ENCODE peak calls at places on chromosomes 11 and 22, in eight cellular contexts. One of them, this sample, is unnamed.

GRCh38 chr11:46489668-46490560 is 98.3 kb upstream of the CHRM4 start:
- DNase-seq in GM13977: peak; percentile 43
- DNase-seq in HFFc6: peak; percentile 39
- DNase-seq in activated CD4-positive, alpha-beta T cell treated with anti-CD3 and anti-CD28 coated beads, Interleukin-2, amount 50 U/mL, for 1 hour: peak; percentile 1
- DNase-seq in HFF-Myc: no peak
- DNase-seq in nephron progenitor cell: peak; percentile 22
- DNase-seq in NCI-H1105 treated with DMSO at 0.1 percent for 48 hours: peak; percentile 58
- DNase-seq in IMR-90: peak; percentile 69
- DNase-seq in this sample: peak; percentile 70

GRCh38 chr11:44575962-44576361 is 10.5 kb downstream of the CD82 start:
- DNase-seq in GM13977: no peak
- DNase-seq in HFFc6: no peak
- DNase-seq in activated CD4-positive, alpha-beta T cell treated with anti-CD3 and anti-CD28 coated beads, Interleukin-2, amount 50 U/mL, for 1 hour: no peak
- DNase-seq in HFF-Myc: no peak
- DNase-seq in nephron progenitor cell: no peak
- DNase-seq in NCI-H1105 treated with DMSO at 0.1 percent for 48 hours: no peak
- DNase-seq in IMR-90: no peak
- DNase-seq in this sample: no peak

GRCh38 chr22:32985899-32986772 is 72.0 kb downstream of the SYN3 start:
- DNase-seq in GM13977: peak; percentile 70
- DNase-seq in HFFc6: peak; percentile 73
- DNase-seq in activated CD4-positive, alpha-beta T cell treated with anti-CD3 and anti-CD28 coated beads, Interleukin-2, amount 50 U/mL, for 1 hour: peak; percentile 14
- DNase-seq in HFF-Myc: peak; percentile 55
- DNase-seq in nephron progenitor cell: peak; percentile 81
- DNase-seq in NCI-H1105 treated with DMSO at 0.1 percent for 48 hours: peak; percentile 39
- DNase-seq in IMR-90: peak; percentile 71
- DNase-seq in this sample: peak; percentile 88

GRCh38 chr11:57800444-57801184 is 39.0 kb downstream of the CTNND1 start:
- DNase-seq in GM13977: peak; percentile 66
- DNase-seq in HFFc6: peak; percentile 75
- DNase-seq in activated CD4-positive, alpha-beta T cell treated with anti-CD3 and anti-CD28 coated beads, Interleukin-2, amount 50 U/mL, for 1 hour: no peak
- DNase-seq in HFF-Myc: peak; percentile 62
- DNase-seq in nephron progenitor cell: peak; percentile 11
- DNase-seq in NCI-H1105 treated with DMSO at 0.1 percent for 48 hours: peak; percentile 89
- DNase-seq in IMR-90: peak; percentile 74
- DNase-seq in this sample: peak; percentile 84

GRCh38 chr11:114296190-114296978 is at the start of gene NNMT:
- DNase-seq in GM13977: no peak
- DNase-seq in HFFc6: peak; percentile 91
- DNase-seq in activated CD4-positive, alpha-beta T cell treated with anti-CD3 and anti-CD28 coated beads, Interleukin-2, amount 50 U/mL, for 1 hour: no peak
- DNase-seq in HFF-Myc: peak; percentile 92
- DNase-seq in nephron progenitor cell: no peak
- DNase-seq in NCI-H1105 treated with DMSO at 0.1 percent for 48 hours: no peak
- DNase-seq in IMR-90: peak; percentile 97
- DNase-seq in this sample: peak; percentile 99

GRCh38 chr11:61922539-61922938 is 5.2 kb upstream of the RAB3IL1 start:
- DNase-seq in GM13977: no peak
- DNase-seq in HFFc6: peak; percentile 47
- DNase-seq in activated CD4-positive, alpha-beta T cell treated with anti-CD3 and anti-CD28 coated beads, Interleukin-2, amount 50 U/mL, for 1 hour: no peak
- DNase-seq in HFF-Myc: peak; percentile 91
- DNase-seq in nephron progenitor cell: peak; percentile 55
- DNase-seq in NCI-H1105 treated with DMSO at 0.1 percent for 48 hours: no peak
- DNase-seq in IMR-90: peak; percentile 48
- DNase-seq in this sample: peak; percentile 85

GRCh38 chr11:77123591-77123990 is 4.5 kb upstream of the MYO7A start:
- DNase-seq in GM13977: no peak
- DNase-seq in HFFc6: no peak
- DNase-seq in activated CD4-positive, alpha-beta T cell treated with anti-CD3 and anti-CD28 coated beads, Interleukin-2, amount 50 U/mL, for 1 hour: no peak
- DNase-seq in HFF-Myc: no peak
- DNase-seq in nephron progenitor cell: no peak
- DNase-seq in NCI-H1105 treated with DMSO at 0.1 percent for 48 hours: no peak
- DNase-seq in IMR-90: no peak
- DNase-seq in this sample: no peak

GRCh38 chr11:11961399-11962028 is 46.9 kb downstream of the DKK3 start:
- DNase-seq in GM13977: no peak
- DNase-seq in HFFc6: no peak
- DNase-seq in activated CD4-positive, alpha-beta T cell treated with anti-CD3 and anti-CD28 coated beads, Interleukin-2, amount 50 U/mL, for 1 hour: no peak
- DNase-seq in HFF-Myc: no peak
- DNase-seq in nephron progenitor cell: no peak
- DNase-seq in NCI-H1105 treated with DMSO at 0.1 percent for 48 hours: no peak
- DNase-seq in IMR-90: no peak
- DNase-seq in this sample: no peak

GRCh38 chr11:56905936-56906335 is 82.8 kb upstream of the OR5AK2 start:
- DNase-seq in GM13977: no peak
- DNase-seq in HFFc6: no peak
- DNase-seq in activated CD4-positive, alpha-beta T cell treated with anti-CD3 and anti-CD28 coated beads, Interleukin-2, amount 50 U/mL, for 1 hour: no peak
- DNase-seq in HFF-Myc: no peak
- DNase-seq in nephron progenitor cell: no peak
- DNase-seq in NCI-H1105 treated with DMSO at 0.1 percent for 48 hours: no peak
- DNase-seq in IMR-90: no peak
- DNase-seq in this sample: no peak

GRCh38 chr11:94315664-94316063 is 11.3 kb downstream of the IZUMO1R start:
- DNase-seq in GM13977: no peak
- DNase-seq in HFFc6: peak; percentile 55
- DNase-seq in activated CD4-positive, alpha-beta T cell treated with anti-CD3 and anti-CD28 coated beads, Interleukin-2, amount 50 U/mL, for 1 hour: no peak
- DNase-seq in HFF-Myc: peak; percentile 66
- DNase-seq in nephron progenitor cell: no peak
- DNase-seq in NCI-H1105 treated with DMSO at 0.1 percent for 48 hours: no peak
- DNase-seq in IMR-90: peak; percentile 36
- DNase-seq in this sample: peak; percentile 44

GRCh38 chr11:16863382-16863781 is 124.9 kb downstream of the C11orf58 start:
- DNase-seq in GM13977: no peak
- DNase-seq in HFFc6: no peak
- DNase-seq in activated CD4-positive, alpha-beta T cell treated with anti-CD3 and anti-CD28 coated beads, Interleukin-2, amount 50 U/mL, for 1 hour: no peak
- DNase-seq in HFF-Myc: no peak
- DNase-seq in nephron progenitor cell: no peak
- DNase-seq in NCI-H1105 treated with DMSO at 0.1 percent for 48 hours: no peak
- DNase-seq in IMR-90: no peak
- DNase-seq in this sample: no peak

GRCh38 chr11:44257338-44258189 is 52.4 kb downstream of the ALX4 start:
- DNase-seq in GM13977: no peak
- DNase-seq in HFFc6: no peak
- DNase-seq in activated CD4-positive, alpha-beta T cell treated with anti-CD3 and anti-CD28 coated beads, Interleukin-2, amount 50 U/mL, for 1 hour: no peak
- DNase-seq in HFF-Myc: no peak
- DNase-seq in nephron progenitor cell: no peak
- DNase-seq in NCI-H1105 treated with DMSO at 0.1 percent for 48 hours: no peak
- DNase-seq in IMR-90: no peak
- DNase-seq in this sample: no peak

GRCh38 chr11:65915821-65916251 is 3.0 kb downstream of the C11orf68 start:
- DNase-seq in GM13977: no peak
- DNase-seq in HFFc6: peak; percentile 99
- DNase-seq in activated CD4-positive, alpha-beta T cell treated with anti-CD3 and anti-CD28 coated beads, Interleukin-2, amount 50 U/mL, for 1 hour: no peak
- DNase-seq in HFF-Myc: peak; percentile 94
- DNase-seq in nephron progenitor cell: no peak
- DNase-seq in NCI-H1105 treated with DMSO at 0.1 percent for 48 hours: no peak
- DNase-seq in IMR-90: peak; percentile 99
- DNase-seq in this sample: peak; percentile 96

GRCh38 chr22:24460418-24461089 is 33.2 kb downstream of the ADORA2A start:
- DNase-seq in GM13977: no peak
- DNase-seq in HFFc6: no peak
- DNase-seq in activated CD4-positive, alpha-beta T cell treated with anti-CD3 and anti-CD28 coated beads, Interleukin-2, amount 50 U/mL, for 1 hour: no peak
- DNase-seq in HFF-Myc: no peak
- DNase-seq in nephron progenitor cell: no peak
- DNase-seq in NCI-H1105 treated with DMSO at 0.1 percent for 48 hours: no peak
- DNase-seq in IMR-90: peak; percentile 28
- DNase-seq in this sample: no peak

GRCh38 chr22:44765571-44766285 is 13.4 kb downstream of the ARHGAP8 start:
- DNase-seq in GM13977: no peak
- DNase-seq in HFFc6: no peak
- DNase-seq in activated CD4-positive, alpha-beta T cell treated with anti-CD3 and anti-CD28 coated beads, Interleukin-2, amount 50 U/mL, for 1 hour: no peak
- DNase-seq in HFF-Myc: no peak
- DNase-seq in nephron progenitor cell: no peak
- DNase-seq in NCI-H1105 treated with DMSO at 0.1 percent for 48 hours: no peak
- DNase-seq in IMR-90: no peak
- DNase-seq in this sample: no peak

GRCh38 chr11:69969890-69970784 is 108.0 kb upstream of the ANO1 start:
- DNase-seq in GM13977: peak; percentile 58
- DNase-seq in HFFc6: no peak
- DNase-seq in activated CD4-positive, alpha-beta T cell treated with anti-CD3 and anti-CD28 coated beads, Interleukin-2, amount 50 U/mL, for 1 hour: no peak
- DNase-seq in HFF-Myc: no peak
- DNase-seq in nephron progenitor cell: peak; percentile 61
- DNase-seq in NCI-H1105 treated with DMSO at 0.1 percent for 48 hours: no peak
- DNase-seq in IMR-90: no peak
- DNase-seq in this sample: no peak

GRCh38 chr11:47083913-47084312 is 92.8 kb downstream of the ARFGAP2 start:
- DNase-seq in GM13977: no peak
- DNase-seq in HFFc6: peak; percentile 87
- DNase-seq in activated CD4-positive, alpha-beta T cell treated with anti-CD3 and anti-CD28 coated beads, Interleukin-2, amount 50 U/mL, for 1 hour: no peak
- DNase-seq in HFF-Myc: peak; percentile 40
- DNase-seq in nephron progenitor cell: no peak
- DNase-seq in NCI-H1105 treated with DMSO at 0.1 percent for 48 hours: no peak
- DNase-seq in IMR-90: peak; percentile 81
- DNase-seq in this sample: peak; percentile 77

GRCh38 chr22:50247748-50248147 is 2.9 kb upstream of the TUBGCP6 start:
- DNase-seq in GM13977: no peak
- DNase-seq in HFFc6: peak; percentile 60
- DNase-seq in activated CD4-positive, alpha-beta T cell treated with anti-CD3 and anti-CD28 coated beads, Interleukin-2, amount 50 U/mL, for 1 hour: peak; percentile 56
- DNase-seq in HFF-Myc: no peak
- DNase-seq in nephron progenitor cell: peak; percentile 67
- DNase-seq in NCI-H1105 treated with DMSO at 0.1 percent for 48 hours: no peak
- DNase-seq in IMR-90: peak; percentile 61
- DNase-seq in this sample: peak; percentile 75

GRCh38 chr22:31836010-31836409 is 82.2 kb downstream of the DEPDC5 start:
- DNase-seq in GM13977: no peak
- DNase-seq in HFFc6: no peak
- DNase-seq in activated CD4-positive, alpha-beta T cell treated with anti-CD3 and anti-CD28 coated beads, Interleukin-2, amount 50 U/mL, for 1 hour: no peak
- DNase-seq in HFF-Myc: no peak
- DNase-seq in nephron progenitor cell: no peak
- DNase-seq in NCI-H1105 treated with DMSO at 0.1 percent for 48 hours: no peak
- DNase-seq in IMR-90: no peak
- DNase-seq in this sample: no peak

GRCh38 chr11:9069861-9070470 is 21.4 kb downstream of the SCUBE2 start:
- DNase-seq in GM13977: no peak
- DNase-seq in HFFc6: no peak
- DNase-seq in activated CD4-positive, alpha-beta T cell treated with anti-CD3 and anti-CD28 coated beads, Interleukin-2, amount 50 U/mL, for 1 hour: no peak
- DNase-seq in HFF-Myc: no peak
- DNase-seq in nephron progenitor cell: no peak
- DNase-seq in NCI-H1105 treated with DMSO at 0.1 percent for 48 hours: no peak
- DNase-seq in IMR-90: no peak
- DNase-seq in this sample: no peak

GRCh38 chr11:66172146-66172545 is 96.3 kb upstream of the RAB1B start:
- DNase-seq in GM13977: no peak
- DNase-seq in HFFc6: peak; percentile 27
- DNase-seq in activated CD4-positive, alpha-beta T cell treated with anti-CD3 and anti-CD28 coated beads, Interleukin-2, amount 50 U/mL, for 1 hour: no peak
- DNase-seq in HFF-Myc: no peak
- DNase-seq in nephron progenitor cell: peak; percentile 30
- DNase-seq in NCI-H1105 treated with DMSO at 0.1 percent for 48 hours: no peak
- DNase-seq in IMR-90: peak; percentile 86
- DNase-seq in this sample: peak; percentile 50

GRCh38 chr11:94776351-94777321 is 8.5 kb downstream of the AMOTL1 start:
- DNase-seq in GM13977: no peak
- DNase-seq in HFFc6: peak; percentile 49
- DNase-seq in activated CD4-positive, alpha-beta T cell treated with anti-CD3 and anti-CD28 coated beads, Interleukin-2, amount 50 U/mL, for 1 hour: no peak
- DNase-seq in HFF-Myc: no peak
- DNase-seq in nephron progenitor cell: no peak
- DNase-seq in NCI-H1105 treated with DMSO at 0.1 percent for 48 hours: peak; percentile 18
- DNase-seq in IMR-90: peak; percentile 74
- DNase-seq in this sample: peak; percentile 66

GRCh38 chr11:11641581-11641980 is 19.8 kb upstream of the GALNT18 start:
- DNase-seq in GM13977: no peak
- DNase-seq in HFFc6: no peak
- DNase-seq in activated CD4-positive, alpha-beta T cell treated with anti-CD3 and anti-CD28 coated beads, Interleukin-2, amount 50 U/mL, for 1 hour: no peak
- DNase-seq in HFF-Myc: no peak
- DNase-seq in nephron progenitor cell: no peak
- DNase-seq in NCI-H1105 treated with DMSO at 0.1 percent for 48 hours: no peak
- DNase-seq in IMR-90: no peak
- DNase-seq in this sample: no peak

GRCh38 chr11:110470716-110471115 is 41.0 kb downstream of the FDX1 start:
- DNase-seq in GM13977: no peak
- DNase-seq in HFFc6: no peak
- DNase-seq in activated CD4-positive, alpha-beta T cell treated with anti-CD3 and anti-CD28 coated beads, Interleukin-2, amount 50 U/mL, for 1 hour: no peak
- DNase-seq in HFF-Myc: no peak
- DNase-seq in nephron progenitor cell: no peak
- DNase-seq in NCI-H1105 treated with DMSO at 0.1 percent for 48 hours: no peak
- DNase-seq in IMR-90: peak; percentile 73
- DNase-seq in this sample: no peak

GRCh38 chr11:46492540-46492939 is 101.0 kb upstream of the CHRM4 start:
- DNase-seq in GM13977: no peak
- DNase-seq in HFFc6: no peak
- DNase-seq in activated CD4-positive, alpha-beta T cell treated with anti-CD3 and anti-CD28 coated beads, Interleukin-2, amount 50 U/mL, for 1 hour: no peak
- DNase-seq in HFF-Myc: no peak
- DNase-seq in nephron progenitor cell: no peak
- DNase-seq in NCI-H1105 treated with DMSO at 0.1 percent for 48 hours: no peak
- DNase-seq in IMR-90: no peak
- DNase-seq in this sample: no peak

GRCh38 chr22:44392446-44392921 is 79.7 kb upstream of the SHISAL1 start:
- DNase-seq in GM13977: no peak
- DNase-seq in HFFc6: no peak
- DNase-seq in activated CD4-positive, alpha-beta T cell treated with anti-CD3 and anti-CD28 coated beads, Interleukin-2, amount 50 U/mL, for 1 hour: no peak
- DNase-seq in HFF-Myc: no peak
- DNase-seq in nephron progenitor cell: no peak
- DNase-seq in NCI-H1105 treated with DMSO at 0.1 percent for 48 hours: no peak
- DNase-seq in IMR-90: peak; percentile 11
- DNase-seq in this sample: no peak

GRCh38 chr22:42419328-42419881 is 12.8 kb downstream of the NFAM1 start:
- DNase-seq in GM13977: peak; percentile 74
- DNase-seq in HFFc6: no peak
- DNase-seq in activated CD4-positive, alpha-beta T cell treated with anti-CD3 and anti-CD28 coated beads, Interleukin-2, amount 50 U/mL, for 1 hour: no peak
- DNase-seq in HFF-Myc: no peak
- DNase-seq in nephron progenitor cell: peak; percentile 35
- DNase-seq in NCI-H1105 treated with DMSO at 0.1 percent for 48 hours: no peak
- DNase-seq in IMR-90: no peak
- DNase-seq in this sample: no peak

GRCh38 chr11:111975076-111975806 is 38.1 kb downstream of the DIXDC1 start:
- DNase-seq in GM13977: no peak
- DNase-seq in HFFc6: no peak
- DNase-seq in activated CD4-positive, alpha-beta T cell treated with anti-CD3 and anti-CD28 coated beads, Interleukin-2, amount 50 U/mL, for 1 hour: no peak
- DNase-seq in HFF-Myc: no peak
- DNase-seq in nephron progenitor cell: no peak
- DNase-seq in NCI-H1105 treated with DMSO at 0.1 percent for 48 hours: no peak
- DNase-seq in IMR-90: no peak
- DNase-seq in this sample: no peak

GRCh38 chr11:15095736-15096228 is 18.9 kb upstream of the INSC start:
- DNase-seq in GM13977: no peak
- DNase-seq in HFFc6: peak; percentile 8
- DNase-seq in activated CD4-positive, alpha-beta T cell treated with anti-CD3 and anti-CD28 coated beads, Interleukin-2, amount 50 U/mL, for 1 hour: no peak
- DNase-seq in HFF-Myc: no peak
- DNase-seq in nephron progenitor cell: no peak
- DNase-seq in NCI-H1105 treated with DMSO at 0.1 percent for 48 hours: no peak
- DNase-seq in IMR-90: no peak
- DNase-seq in this sample: no peak

GRCh38 chr11:75659836-75660235 is 9.0 kb downstream of the MAP6 start:
- DNase-seq in GM13977: no peak
- DNase-seq in HFFc6: no peak
- DNase-seq in activated CD4-positive, alpha-beta T cell treated with anti-CD3 and anti-CD28 coated beads, Interleukin-2, amount 50 U/mL, for 1 hour: no peak
- DNase-seq in HFF-Myc: no peak
- DNase-seq in nephron progenitor cell: no peak
- DNase-seq in NCI-H1105 treated with DMSO at 0.1 percent for 48 hours: no peak
- DNase-seq in IMR-90: peak; percentile 19
- DNase-seq in this sample: no peak

GRCh38 chr11:125114518-125114917 is 3.1 kb upstream of the TMEM218 start:
- DNase-seq in GM13977: no peak
- DNase-seq in HFFc6: no peak
- DNase-seq in activated CD4-positive, alpha-beta T cell treated with anti-CD3 and anti-CD28 coated beads, Interleukin-2, amount 50 U/mL, for 1 hour: no peak
- DNase-seq in HFF-Myc: no peak
- DNase-seq in nephron progenitor cell: no peak
- DNase-seq in NCI-H1105 treated with DMSO at 0.1 percent for 48 hours: no peak
- DNase-seq in IMR-90: no peak
- DNase-seq in this sample: no peak

GRCh38 chr11:66932543-66932942 is 25.6 kb downstream of the PC start:
- DNase-seq in GM13977: no peak
- DNase-seq in HFFc6: no peak
- DNase-seq in activated CD4-positive, alpha-beta T cell treated with anti-CD3 and anti-CD28 coated beads, Interleukin-2, amount 50 U/mL, for 1 hour: no peak
- DNase-seq in HFF-Myc: no peak
- DNase-seq in nephron progenitor cell: no peak
- DNase-seq in NCI-H1105 treated with DMSO at 0.1 percent for 48 hours: no peak
- DNase-seq in IMR-90: no peak
- DNase-seq in this sample: no peak

GRCh38 chr22:37496651-37497599 is 10.7 kb upstream of the MFNG start:
- DNase-seq in GM13977: no peak
- DNase-seq in HFFc6: peak; percentile 93
- DNase-seq in activated CD4-positive, alpha-beta T cell treated with anti-CD3 and anti-CD28 coated beads, Interleukin-2, amount 50 U/mL, for 1 hour: no peak
- DNase-seq in HFF-Myc: peak; percentile 81
- DNase-seq in nephron progenitor cell: no peak
- DNase-seq in NCI-H1105 treated with DMSO at 0.1 percent for 48 hours: no peak
- DNase-seq in IMR-90: peak; percentile 93
- DNase-seq in this sample: peak; percentile 89

GRCh38 chr11:123434911-123435310 is 4.8 kb downstream of the GRAMD1B start:
- DNase-seq in GM13977: no peak
- DNase-seq in HFFc6: no peak
- DNase-seq in activated CD4-positive, alpha-beta T cell treated with anti-CD3 and anti-CD28 coated beads, Interleukin-2, amount 50 U/mL, for 1 hour: no peak
- DNase-seq in HFF-Myc: no peak
- DNase-seq in nephron progenitor cell: no peak
- DNase-seq in NCI-H1105 treated with DMSO at 0.1 percent for 48 hours: no peak
- DNase-seq in IMR-90: no peak
- DNase-seq in this sample: no peak